ENCODE peak calls at places on chromosomes 7 and 10, in seven cellular contexts. P, S, B, V, R, Y and I are unnamed samples.
A peak's percentile ranks its signal among the peaks of the same experiment; 100 is the strongest.

GRCh38 chr10:119859422-119860258 is 13.0 kb downstream of the MCMBP start:
- DNase-seq in P (no peak), Y (no peak), R (peak; percentile 24), B (peak; percentile 24), V (peak; percentile 65), S (no peak), I (no peak)

GRCh38 chr10:71998840-71999194 is 34.6 kb downstream of the CHST3 start:
- DNase-seq in R (no peak), B (peak; percentile 87), V (peak; percentile 86), Y (peak; percentile 46), P (no peak), S (peak; percentile 74), I (no peak)

GRCh38 chr7:99949645-99950228 is 20.3 kb upstream of the GJC3 start:
- DNase-seq in B (no peak), S (no peak), P (no peak), R (no peak), V (peak; percentile 14), Y (no peak), I (no peak)

GRCh38 chr10:57657164-57657765 is 610.4 kb downstream of the IPMK start:
- DNase-seq in P (peak; percentile 14), B (peak; percentile 21), R (peak; percentile 48), Y (no peak), V (peak; percentile 89), S (peak; percentile 14), I (peak; percentile 48)

GRCh38 chr7:31875424-31875823 is 188.4 kb downstream of the PPP1R17 start:
- DNase-seq in B (no peak), V (peak; percentile 26), Y (peak; percentile 36), S (no peak), P (no peak), R (no peak), I (no peak)

GRCh38 chr10:30456262-30456661 is 22.3 kb downstream of the MAP3K8 start:
- DNase-seq in B (no peak), P (no peak), Y (peak; percentile 30), R (peak; percentile 44), S (no peak), V (no peak), I (no peak)

GRCh38 chr7:94043299-94043698 is 39.1 kb upstream of the BET1 start:
- DNase-seq in S (no peak), Y (no peak), R (no peak), B (no peak), P (no peak), V (peak; percentile 82), I (no peak)

GRCh38 chr10:73827346-73828089 is 16.1 kb upstream of the NDST2 start:
- DNase-seq in V (peak; percentile 100), P (no peak), B (no peak), R (no peak), Y (no peak), S (no peak), I (no peak)

GRCh38 chr7:27149817-27150567 is 2.4 kb downstream of the HOXA3 start:
- DNase-seq in P (no peak), B (no peak), S (peak; percentile 20), R (no peak), Y (no peak), V (peak; percentile 26), I (no peak)

GRCh38 chr10:49837685-49838084 is 75.6 kb upstream of the OGDHL start:
- DNase-seq in P (no peak), B (no peak), V (no peak), S (no peak), R (no peak), Y (no peak), I (no peak)

GRCh38 chr7:100176096-100176835 is 915 bp downstream of the GPC2 start:
- DNase-seq in S (no peak), B (no peak), P (no peak), V (no peak), R (no peak), Y (no peak), I (no peak)

GRCh38 chr10:106557053-106557452 is 607.5 kb downstream of the SORCS1 start:
- DNase-seq in S (no peak), P (no peak), B (no peak), R (no peak), Y (no peak), V (peak; percentile 62), I (no peak)

DNA sequence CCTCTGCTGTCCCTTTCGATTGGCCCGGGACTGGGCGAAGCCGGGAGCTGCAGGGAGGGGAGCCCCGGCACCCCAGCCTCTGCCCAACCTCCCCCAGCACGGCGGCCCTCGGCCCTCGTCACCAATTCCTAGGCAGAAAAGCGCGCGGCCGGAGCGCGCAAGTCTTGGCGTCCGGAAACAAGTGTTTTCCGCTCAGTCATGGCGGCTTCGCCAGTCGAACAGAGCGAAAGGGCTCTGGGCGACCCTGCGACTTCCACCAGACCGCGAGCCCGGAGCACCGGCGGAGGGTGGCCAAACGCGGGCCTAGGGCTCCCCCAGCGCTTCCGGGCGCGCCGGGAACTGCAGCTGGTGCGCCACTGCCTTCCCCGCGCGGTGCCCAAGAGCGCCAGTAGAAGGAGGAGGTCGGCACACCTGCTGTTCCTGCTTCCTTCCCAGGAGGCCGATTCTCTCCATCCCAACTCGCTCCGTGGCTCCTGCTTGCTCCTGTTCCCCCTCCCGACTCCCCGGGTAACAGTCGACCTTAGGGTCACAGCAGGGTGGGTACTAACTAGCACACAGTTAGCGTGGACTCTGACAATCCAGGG is 729.9 kb downstream of the ZWINT start:
- DNase-seq in B (peak; percentile 38), P (no peak), R (peak; percentile 39), S (no peak), Y (peak; percentile 29), V (peak; percentile 86), I (peak; percentile 87)
- TF ChIP-seq CTCF in B (peak; percentile 48), P (peak; percentile 43), R (peak; percentile 51), S (no peak), Y (peak; percentile 75), V (peak; percentile 91), I (peak; percentile 87)

DNA sequence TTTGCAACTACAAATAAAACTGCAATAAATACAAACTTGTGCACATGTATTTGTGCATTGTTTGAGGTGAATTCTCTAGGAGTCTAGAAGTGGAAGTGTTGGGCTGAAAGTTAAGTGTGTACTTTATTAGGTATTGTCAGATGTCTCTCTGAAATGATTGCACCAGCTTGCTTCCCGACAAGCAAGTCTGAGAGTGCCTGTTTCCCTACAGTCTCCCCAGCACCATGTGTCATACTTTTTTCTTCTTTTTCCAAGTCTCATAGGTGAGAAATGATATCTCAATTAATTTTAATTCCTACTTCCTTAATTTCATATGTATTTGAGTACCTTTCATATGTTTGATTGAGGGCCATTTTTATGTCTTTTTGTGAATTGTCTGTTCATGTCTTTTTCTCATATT is 336.2 kb downstream of the PAXIP1 start:
- DNase-seq in Y (no peak), B (no peak), V (no peak), P (no peak), R (no peak), S (no peak), I (no peak)
- TF ChIP-seq CTCF in Y (no peak), B (no peak), V (no peak), P (no peak), R (no peak), S (no peak), I (no peak)

GRCh38 chr10:99854860-99855259 is 72.4 kb downstream of the ABCC2 start:
- DNase-seq in B (peak; percentile 41), S (no peak), Y (no peak), V (peak; percentile 62), P (no peak), R (no peak), I (no peak)
- TF ChIP-seq CTCF in B (peak; percentile 46), S (no peak), Y (peak; percentile 49), V (peak; percentile 60), P (peak; percentile 54), R (no peak), I (peak; percentile 58)

GRCh38 chr7:153840861-153841260 is 211.3 kb upstream of the DPP6 start:
- DNase-seq in R (no peak), S (no peak), P (no peak), Y (no peak), V (no peak), B (no peak), I (no peak)

GRCh38 chr7:153829523-153829922 is 222.7 kb upstream of the DPP6 start:
- DNase-seq in S (no peak), Y (no peak), V (no peak), P (no peak), B (no peak), R (no peak), I (no peak)

GRCh38 chr7:153835712-153836265 is 216.4 kb upstream of the DPP6 start:
- DNase-seq in R (no peak), S (no peak), Y (no peak), P (no peak), B (no peak), V (no peak), I (no peak)

GRCh38 chr7:153832160-153832559 is 220.0 kb upstream of the DPP6 start:
- DNase-seq in B (no peak), S (no peak), Y (no peak), R (no peak), P (no peak), V (no peak), I (no peak)

GRCh38 chr7:153835104-153835503 is 217.1 kb upstream of the DPP6 start:
- DNase-seq in S (no peak), R (no peak), V (peak; percentile 28), B (no peak), Y (no peak), P (no peak), I (no peak)
- TF ChIP-seq CTCF in S (no peak), R (no peak), V (peak; percentile 30), B (no peak), Y (no peak), P (peak; percentile 24), I (no peak)

DNA sequence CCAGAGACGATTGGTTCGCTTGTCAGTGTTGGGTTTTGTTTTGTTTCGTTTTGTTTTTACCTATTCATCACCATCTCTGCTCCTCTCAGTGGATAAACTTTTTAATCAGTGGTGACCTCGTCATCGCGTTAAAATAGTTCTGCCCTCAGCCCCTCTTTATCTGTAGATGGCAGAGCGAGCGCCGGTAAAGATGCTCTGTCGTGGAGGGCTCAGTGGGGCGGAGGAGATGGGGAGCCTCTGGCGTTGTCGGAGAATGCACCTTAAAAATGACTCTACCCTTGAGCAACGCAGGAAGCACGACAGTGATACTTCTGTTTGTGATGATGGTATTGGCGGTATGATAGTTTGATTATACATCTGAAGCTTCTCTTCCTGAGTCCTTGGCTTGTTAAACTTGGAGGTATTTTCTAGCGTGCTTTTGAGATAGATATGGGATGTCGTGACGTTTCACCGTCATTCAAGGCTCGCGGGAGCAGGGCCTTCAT is 554 bp downstream of the CSGALNACT2 start:
- DNase-seq in Y (no peak), P (no peak), R (peak; percentile 71), V (peak; percentile 39), S (no peak), B (peak; percentile 38), I (no peak)
- TF ChIP-seq CTCF in Y (no peak), P (no peak), R (no peak), V (no peak), S (no peak), B (no peak), I (no peak)